ENCODE peak calls at places on chromosomes 12 and 14, in five cellular contexts. H is GM10248, V is nephron progenitor cell, I is H7, T is HFFc6. F is an unnamed sample.

GRCh38 chr12:91404362-91404899 is 221.8 kb upstream of the DCN start:
- DNase-seq in H (no peak), V (no peak), I (no peak), T (no peak), F (no peak)

GRCh38 chr12:50088577-50089335 is 3.6 kb downstream of the SMARCD1 start:
- DNase-seq in H (peak; percentile 68), V (peak; percentile 56), I (peak; percentile 79), T (peak; percentile 39), F (peak; percentile 89)

GRCh38 chr14:50475460-50475859 is 56.9 kb downstream of the MAP4K5 start:
- DNase-seq in H (no peak), V (no peak), I (no peak), T (peak; percentile 26), F (peak; percentile 11)

GRCh38 chr14:50045039-50045711 is 71.2 kb downstream of the VCPKMT start:
- DNase-seq in H (peak; percentile 65), V (no peak), I (no peak), T (peak; percentile 86), F (no peak)

GRCh38 chr12:56929780-56930179 is 4.4 kb downstream of the SDR9C7 start:
- DNase-seq in H (no peak), V (no peak), I (peak; percentile 1), T (no peak), F (no peak)

GRCh38 chr14:58131386-58131785 is 20.6 kb downstream of the ARMH4 start:
- DNase-seq in H (no peak), V (no peak), I (peak; percentile 39), T (no peak), F (no peak)

GRCh38 chr12:15701721-15702156 is 87.4 kb downstream of the EPS8 start:
- DNase-seq in H (no peak), V (no peak), I (no peak), T (peak; percentile 56), F (no peak)

GRCh38 chr12:102053062-102053349 is 8.8 kb downstream of the WASHC3 start:
- DNase-seq in H (no peak), V (no peak), I (no peak), T (no peak), F (no peak)

GRCh38 chr12:94909609-94910008 is 93.9 kb downstream of the NDUFA12 start:
- DNase-seq in H (no peak), V (no peak), I (peak; percentile 13), T (no peak), F (no peak)

GRCh38 chr14:73745571-73746539 is 31.7 kb upstream of the PNMA1 start:
- DNase-seq in H (no peak), V (no peak), I (no peak), T (no peak), F (peak; percentile 71)